ENCODE peak calls at places on chromosomes 7 and 10, in seven cellular contexts. T is GM12892, H is uterus, S is IMR-90, A is adrenal gland, V is gastrocnemius medialis, B is esophagus squamous epithelium. X is an unnamed sample.

GRCh38 chr10:96509017-96509641 is 4.6 kb downstream of the TLL2 start:
- DNase-seq in V (no peak), T (no peak), H (no peak), S (peak), B (no peak), A (no peak), X (peak)

GRCh38 chr10:11579885-11580284 is 31.6 kb downstream of the USP6NL start:
- DNase-seq in V (no peak), T (no peak), A (no peak), S (no peak), H (no peak), B (no peak), X (no peak)

GRCh38 chr10:102605712-102606111 is 38.6 kb upstream of the TRIM8 start:
- DNase-seq in S (no peak), T (no peak), H (no peak), B (no peak), A (no peak), V (no peak), X (no peak)

GRCh38 chr7:50092579-50093411 is at the start of gene ZPBP:
- DNase-seq in A (peak), H (no peak), T (peak), S (peak), B (no peak), V (no peak), X (no peak)

GRCh38 chr10:9734218-9734617 is 1283.5 kb upstream of the CELF2 start:
- DNase-seq in B (no peak), H (no peak), V (no peak), S (no peak), A (no peak), T (no peak), X (no peak)

GRCh38 chr10:33487014-33487776 is 152.7 kb upstream of the NRP1 start:
- DNase-seq in T (no peak), S (peak), A (no peak), V (no peak), B (no peak), H (no peak), X (peak)

GRCh38 chr7:114574384-114574783 is 159.8 kb downstream of the FOXP2 start:
- DNase-seq in H (no peak), T (no peak), B (no peak), S (peak), V (no peak), A (no peak), X (no peak)

GRCh38 chr7:104264281-104264680 is 56.5 kb upstream of the ORC5 start:
- DNase-seq in T (no peak), B (no peak), V (no peak), S (peak), A (no peak), H (no peak), X (no peak)

GRCh38 chr7:99740573-99741437 is 5.8 kb upstream of the CYP3A7 start:
- DNase-seq in V (peak), A (peak), T (no peak), H (no peak), B (no peak), S (peak), X (no peak)

GRCh38 chr7:115533785-115534184 is 496.8 kb downstream of the TFEC start:
- DNase-seq in T (no peak), S (peak), H (no peak), V (no peak), B (no peak), A (no peak), X (no peak)

GRCh38 chr7:106166651-106167342 is 54.7 kb upstream of the SYPL1 start:
- DNase-seq in H (no peak), S (peak), B (no peak), V (no peak), A (peak), T (no peak), X (peak)

GRCh38 chr10:101287922-101288638 is 58.8 kb upstream of the LBX1 start:
- DNase-seq in T (no peak), V (no peak), H (no peak), A (peak), B (no peak), S (peak), X (peak)

GRCh38 chr7:121140790-121141189 is 152.3 kb downstream of the CPED1 start:
- DNase-seq in A (no peak), H (no peak), V (no peak), B (no peak), S (no peak), T (no peak), X (no peak)

GRCh38 chr10:100654835-100655759 is 90.3 kb upstream of the PAX2 start:
- DNase-seq in A (no peak), S (no peak), V (no peak), T (no peak), B (no peak), H (no peak), X (no peak)

GRCh38 chr7:144653449-144653848 is 182.4 kb downstream of the TPK1 start:
- DNase-seq in S (no peak), T (no peak), B (no peak), A (no peak), H (no peak), V (no peak), X (no peak)

GRCh38 chr10:73923935-73924598 is 13.1 kb downstream of the PLAU start:
- DNase-seq in S (no peak), T (no peak), A (no peak), H (no peak), B (no peak), V (no peak), X (no peak)

GRCh38 chr10:122232781-122233180 is 38.3 kb upstream of the BTBD16 start:
- DNase-seq in V (no peak), T (no peak), S (peak), A (no peak), B (no peak), H (no peak), X (no peak)

GRCh38 chr7:8212638-8213037 is 49.3 kb downstream of the ICA1 start:
- DNase-seq in A (no peak), H (no peak), V (no peak), B (no peak), T (no peak), S (no peak), X (no peak)

GRCh38 chr7:127245582-127245981 is 7.2 kb downstream of the GRM8 start:
- DNase-seq in S (no peak), V (no peak), B (no peak), H (no peak), T (no peak), A (no peak), X (no peak)

GRCh38 chr7:44293561-44294324 is 31.7 kb downstream of the CAMK2B start:
- DNase-seq in T (no peak), V (peak), S (no peak), A (no peak), H (peak), B (no peak), X (no peak)

GRCh38 chr10:1134156-1134555 is 78.0 kb downstream of the WDR37 start:
- DNase-seq in V (no peak), B (no peak), A (no peak), S (no peak), T (no peak), H (no peak), X (no peak)

GRCh38 chr7:112414855-112415490 is 35.3 kb upstream of the IFRD1 start:
- DNase-seq in T (no peak), H (no peak), B (no peak), V (no peak), S (peak), A (peak), X (no peak)

GRCh38 chr7:37718585-37718984 is 35.0 kb downstream of the GPR141 start:
- DNase-seq in S (no peak), B (no peak), V (no peak), T (no peak), A (no peak), H (no peak), X (no peak)

GRCh38 chr10:131810805-131811137 is 90.0 kb upstream of the PPP2R2D start:
- DNase-seq in H (no peak), T (no peak), S (no peak), B (no peak), V (no peak), A (no peak), X (no peak)

GRCh38 chr7:73704640-73705550 is 14.6 kb downstream of the STX1A start:
- DNase-seq in V (no peak), T (no peak), A (no peak), S (peak), H (peak), B (no peak), X (peak)

GRCh38 chr7:101866328-101866727 is 48.9 kb downstream of the CUX1 start:
- DNase-seq in T (no peak), H (no peak), V (no peak), S (no peak), B (no peak), A (no peak), X (no peak)

GRCh38 chr10:79274279-79275104 is 72.8 kb upstream of the PPIF start:
- DNase-seq in H (peak), T (no peak), V (peak), B (no peak), A (peak), S (no peak), X (no peak)

GRCh38 chr7:129499915-129500463 is 2.3 kb upstream of the SMKR1 start:
- DNase-seq in B (no peak), S (no peak), T (peak), A (no peak), H (no peak), V (no peak), X (no peak)

GRCh38 chr7:124057872-124058271 is 25.0 kb upstream of the TMEM229A start:
- DNase-seq in H (no peak), S (no peak), B (no peak), A (no peak), T (no peak), V (no peak), X (no peak)

GRCh38 chr7:138625084-138625848 is 75.9 kb downstream of the SVOPL start:
- DNase-seq in S (no peak), B (no peak), A (no peak), V (no peak), H (no peak), T (no peak), X (no peak)

GRCh38 chr7:136479922-136480321 is 388.5 kb upstream of the CHRM2 start:
- DNase-seq in T (no peak), V (no peak), B (no peak), H (no peak), S (no peak), A (no peak), X (no peak)

GRCh38 chr7:116526897-116527296 is 2.1 kb downstream of the CAV1 start:
- DNase-seq in A (no peak), H (no peak), S (no peak), V (no peak), B (no peak), T (no peak), X (no peak)

GRCh38 chr7:82050792-82051191 is 280.9 kb upstream of the HGF start:
- DNase-seq in H (no peak), T (no peak), V (no peak), B (no peak), A (no peak), S (peak), X (no peak)

GRCh38 chr7:2309889-2310331 is 4.3 kb downstream of the SNX8 start:
- DNase-seq in S (peak), H (no peak), T (no peak), A (peak), V (no peak), B (no peak), X (peak)

GRCh38 chr7:128309921-128310320 is 33.8 kb downstream of the RBM28 start:
- DNase-seq in H (no peak), V (no peak), A (no peak), S (no peak), B (no peak), T (no peak), X (no peak)

GRCh38 chr7:130894146-130895005 is 160.4 kb upstream of the KLF14 start:
- DNase-seq in S (peak), H (peak), A (peak), V (peak), T (no peak), B (no peak), X (peak)

GRCh38 chr7:121081327-121081936 is 92.9 kb downstream of the CPED1 start:
- DNase-seq in H (no peak), V (no peak), A (no peak), T (no peak), B (no peak), S (peak), X (no peak)

GRCh38 chr10:125156196-125156595 is 4.2 kb downstream of the CTBP2 start:
- DNase-seq in T (no peak), S (no peak), H (no peak), A (no peak), B (no peak), V (no peak), X (no peak)
- TF ChIP-seq POLR2A in T (no peak), S (no peak), H (no peak), A (no peak), B (no peak), V (peak), X (no peak)

DNA sequence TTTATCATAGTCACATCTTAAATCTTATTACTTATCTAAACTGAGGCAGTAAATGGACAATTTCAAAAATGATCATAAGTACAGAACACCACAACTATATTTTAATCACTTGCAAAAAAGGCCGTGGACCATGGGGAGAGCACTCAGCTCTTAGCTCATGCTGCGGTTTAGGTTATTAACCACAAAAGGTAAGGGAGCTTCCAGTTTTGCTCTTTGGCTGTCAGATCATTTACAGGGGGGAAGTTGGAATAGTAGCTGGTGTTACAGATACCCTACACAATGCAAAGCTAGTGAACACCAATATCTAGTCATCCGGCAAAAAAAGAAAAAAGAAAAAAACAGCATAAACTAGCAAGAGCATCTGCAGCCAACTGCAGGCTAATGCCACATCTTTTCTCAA is 147.0 kb downstream of the BBS9 start:
- DNase-seq in S (no peak), B (no peak), H (no peak), V (no peak), A (no peak), T (no peak), X (no peak)
- TF ChIP-seq POLR2A in S (no peak), B (no peak), H (no peak), V (no peak), A (no peak), T (no peak), X (no peak)

DNA sequence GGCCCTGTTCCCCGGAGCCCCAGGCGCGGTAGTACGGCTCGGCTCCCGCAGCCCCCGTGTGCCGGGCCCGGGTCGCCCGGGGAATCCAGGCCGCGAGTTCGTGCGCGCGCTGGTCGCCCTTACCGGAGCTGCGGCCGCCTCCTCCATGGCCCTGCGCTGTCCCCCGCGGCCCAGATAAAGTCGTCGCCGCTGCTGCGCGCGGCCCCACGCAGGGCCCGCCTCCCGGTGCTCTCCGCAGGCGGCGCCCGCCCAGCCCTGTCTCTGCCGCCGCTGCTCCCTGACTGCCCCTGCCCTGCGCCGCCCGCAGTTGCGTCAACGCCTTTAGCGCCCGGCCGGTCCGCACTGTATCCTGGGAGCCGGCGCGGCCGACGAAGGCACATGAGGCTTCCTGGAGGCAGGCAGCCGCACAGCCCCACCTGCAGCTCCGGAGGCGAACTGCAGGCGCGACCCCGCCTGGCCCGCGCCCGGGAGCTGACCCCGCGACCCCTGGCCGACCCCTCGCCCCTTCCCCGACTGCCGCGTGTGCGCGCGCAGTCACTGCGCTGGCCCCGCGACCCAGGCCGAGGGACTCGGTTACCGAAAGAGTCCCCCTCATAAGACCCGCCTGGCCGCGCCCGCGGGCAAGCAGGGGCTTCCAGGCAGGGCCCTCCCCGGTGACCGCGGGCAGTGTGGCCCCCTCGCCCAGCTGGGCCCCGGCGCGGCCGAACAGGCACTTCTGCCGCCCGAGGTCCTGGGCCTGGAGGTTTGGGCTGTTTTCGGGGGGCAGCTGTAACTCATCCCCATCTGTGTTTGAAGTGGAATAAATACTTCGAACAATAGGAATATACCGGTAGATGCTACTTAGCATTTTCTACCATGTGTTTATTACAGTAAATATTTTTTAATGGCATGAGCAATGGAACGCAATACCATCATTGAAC is 127.1 kb upstream of the ZNF746 start:
- DNase-seq in A (peak), S (peak), H (peak), B (peak), V (peak), T (peak), X (peak)
- TF ChIP-seq POLR2A in A (peak), S (peak), H (peak), B (peak), V (peak), T (peak), X (peak)

DNA sequence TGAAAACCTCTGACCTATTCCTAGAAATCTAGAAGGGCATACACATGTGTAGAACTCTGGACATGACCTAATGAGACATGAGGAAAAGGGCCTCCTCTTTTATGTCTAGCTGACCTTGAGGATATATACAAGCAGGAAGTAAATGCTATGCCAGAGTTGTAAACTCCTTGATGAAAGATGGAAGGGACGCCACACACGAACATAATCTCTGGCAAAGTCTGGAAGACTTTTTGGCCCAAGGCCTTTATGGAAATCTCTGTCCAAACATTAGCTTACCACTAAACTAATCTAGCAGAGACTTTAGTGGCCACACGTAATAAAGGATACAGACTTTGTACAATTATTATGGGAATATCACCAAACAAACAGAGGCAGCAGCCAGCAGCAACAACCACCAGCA is 138.1 kb upstream of the THSD7A start:
- DNase-seq in T (no peak), B (no peak), S (no peak), V (no peak), A (no peak), H (no peak), X (no peak)
- TF ChIP-seq POLR2A in T (no peak), B (no peak), S (no peak), V (no peak), A (no peak), H (no peak), X (no peak)

GRCh38 chr7:64665980-64666674 is at the start of gene ZNF107:
- DNase-seq in T (peak), B (peak), S (peak), V (peak), H (peak), A (peak), X (peak)
- TF ChIP-seq POLR2A in T (peak), B (peak), S (peak), V (peak), H (peak), A (peak), X (peak)

DNA sequence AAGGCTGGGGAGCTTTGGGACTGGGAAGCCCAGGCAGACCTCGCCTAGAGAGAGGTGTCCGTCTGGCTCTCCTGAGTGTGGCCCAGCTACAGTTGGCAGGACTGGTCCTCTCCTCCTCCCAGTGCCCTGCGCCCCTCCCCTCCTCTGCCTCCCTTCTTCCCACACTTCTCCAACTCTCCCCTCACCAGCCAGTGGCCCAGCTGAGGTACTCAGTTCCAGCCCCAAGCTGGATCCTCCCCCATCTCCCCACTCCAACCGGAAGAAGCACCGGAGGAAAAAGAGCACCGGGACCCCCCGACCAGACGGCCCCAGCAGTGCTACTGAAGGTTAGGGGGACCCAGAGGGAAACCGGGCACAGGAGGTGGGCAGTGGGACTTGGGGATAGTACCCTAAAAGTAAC is 27.7 kb downstream of the GBX1 start:
- DNase-seq in S (no peak), A (no peak), B (no peak), V (no peak), H (peak), T (no peak), X (no peak)
- TF ChIP-seq POLR2A in S (no peak), A (no peak), B (no peak), V (no peak), H (no peak), T (no peak), X (no peak)

X was measured in H54.